ENCODE peak calls at places on chromosome 18, in eight cellular contexts. R, Z, C, X, H, S, D and L are unnamed samples.

GRCh38 chr18:57275111-57275510 is 77.2 kb upstream of the ST8SIA3 start:
- DNase-seq in R (no peak), Z (no peak), C (no peak), X (no peak), H (no peak), S (no peak), D (no peak), L (no peak)

GRCh38 chr18:48024009-48024512 is 93.6 kb upstream of the SMAD2 start:
- DNase-seq in R (no peak), Z (no peak), C (no peak), X (no peak), H (no peak), S (no peak), D (no peak), L (no peak)

GRCh38 chr18:73007195-73007934 is 139.6 kb upstream of the NETO1 start:
- DNase-seq in R (no peak), Z (no peak), C (peak; percentile 14), X (no peak), H (no peak), S (no peak), D (no peak), L (peak; percentile 2)

GRCh38 chr18:75130591-75131274 is 78.2 kb downstream of the PTGR3 start:
- DNase-seq in R (peak; percentile 12), Z (peak; percentile 2), C (no peak), X (no peak), H (no peak), S (no peak), D (no peak), L (no peak)

GRCh38 chr18:5173216-5173615 is 23.8 kb downstream of the AKAIN1 start:
- DNase-seq in R (no peak), Z (no peak), C (no peak), X (no peak), H (no peak), S (no peak), D (no peak), L (no peak)

GRCh38 chr18:37368110-37368812 is 197.3 kb downstream of the CELF4 start:
- DNase-seq in R (no peak), Z (no peak), C (no peak), X (no peak), H (no peak), S (no peak), D (no peak), L (no peak)

GRCh38 chr18:22556271-22556990 is 138.7 kb upstream of the CTAGE1 start:
- DNase-seq in R (peak; percentile 38), Z (no peak), C (peak; percentile 60), X (peak; percentile 74), H (peak; percentile 34), S (no peak), D (no peak), L (no peak)

GRCh38 chr18:22173928-22174301 is 4.5 kb downstream of the GATA6 start:
- DNase-seq in R (no peak), Z (no peak), C (no peak), X (no peak), H (no peak), S (no peak), D (no peak), L (no peak)

GRCh38 chr18:37453754-37454153 is 111.8 kb downstream of the CELF4 start:
- DNase-seq in R (no peak), Z (no peak), C (no peak), X (no peak), H (no peak), S (no peak), D (no peak), L (no peak)

GRCh38 chr18:74281639-74282358 is 10.0 kb downstream of the CYB5A start:
- DNase-seq in R (no peak), Z (no peak), C (no peak), X (peak; percentile 74), H (no peak), S (no peak), D (no peak), L (peak; percentile 51)

GRCh38 chr18:78736015-78736690 is 243.5 kb upstream of the SALL3 start:
- DNase-seq in R (no peak), Z (no peak), C (no peak), X (no peak), H (no peak), S (no peak), D (no peak), L (no peak)

GRCh38 chr18:42760290-42760689 is 355.2 kb downstream of the RIT2 start:
- DNase-seq in R (no peak), Z (no peak), C (no peak), X (no peak), H (no peak), S (no peak), D (no peak), L (no peak)

GRCh38 chr18:24959100-24959499 is 392.9 kb downstream of the ZNF521 start:
- DNase-seq in R (no peak), Z (no peak), C (no peak), X (no peak), H (no peak), S (no peak), D (no peak), L (no peak)

GRCh38 chr18:77068321-77068841 is 64.2 kb downstream of the MBP start:
- DNase-seq in R (peak; percentile 75), Z (no peak), C (peak; percentile 74), X (no peak), H (no peak), S (no peak), D (no peak), L (peak; percentile 73)

GRCh38 chr18:31998880-31999279 is 19.7 kb upstream of the RNF125 start:
- DNase-seq in R (no peak), Z (no peak), C (no peak), X (no peak), H (no peak), S (no peak), D (no peak), L (no peak)

GRCh38 chr18:45962461-45962860 is 4.7 kb downstream of the EPG5 start:
- DNase-seq in R (peak; percentile 77), Z (peak; percentile 25), C (peak; percentile 94), X (no peak), H (no peak), S (no peak), D (no peak), L (peak; percentile 59)

GRCh38 chr18:40949138-40949949 is 1005.7 kb upstream of the PIK3C3 start:
- DNase-seq in R (no peak), Z (no peak), C (no peak), X (no peak), H (no peak), S (no peak), D (no peak), L (no peak)

GRCh38 chr18:25561923-25562322 is 210.0 kb upstream of the ZNF521 start:
- DNase-seq in R (peak; percentile 33), Z (no peak), C (peak; percentile 7), X (no peak), H (no peak), S (no peak), D (no peak), L (peak; percentile 18)

GRCh38 chr18:10437837-10438236 is 16.6 kb upstream of the APCDD1 start:
- DNase-seq in R (no peak), Z (no peak), C (no peak), X (no peak), H (no peak), S (no peak), D (no peak), L (no peak)
- TF ChIP-seq CTCF in R (no peak), Z (peak; percentile 56), C (no peak), X (peak; percentile 45), H (no peak), S (peak; percentile 55), D (no peak), L (no peak)

DNA sequence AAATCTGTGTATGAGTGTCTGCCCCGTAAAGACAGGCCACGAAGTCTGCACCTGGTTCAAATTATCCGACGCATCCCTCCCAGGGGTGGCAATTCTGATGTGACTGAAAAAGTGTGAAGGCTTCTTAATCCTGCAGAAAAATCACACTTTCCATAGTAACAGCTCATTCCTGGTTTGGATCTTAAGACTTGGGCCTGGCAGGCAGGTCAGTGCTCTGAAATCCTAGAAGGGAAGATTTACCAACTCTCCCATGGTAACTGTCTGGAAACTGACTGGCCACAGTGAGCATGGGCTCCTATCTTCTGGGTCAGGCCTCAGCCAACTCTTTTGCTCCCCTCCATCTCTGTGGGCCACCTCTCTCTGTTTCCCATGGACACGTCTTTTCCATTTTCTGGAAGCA is 86.8 kb downstream of the ACAA2 start:
- DNase-seq in R (peak; percentile 13), Z (no peak), C (no peak), X (peak; percentile 25), H (no peak), S (no peak), D (no peak), L (no peak)
- TF ChIP-seq CTCF in R (no peak), Z (no peak), C (no peak), X (no peak), H (no peak), S (no peak), D (no peak), L (no peak)

GRCh38 chr18:11868230-11868629 is 17.0 kb downstream of the CHMP1B start:
- DNase-seq in R (no peak), Z (no peak), C (no peak), X (no peak), H (no peak), S (no peak), D (no peak), L (no peak)

GRCh38 chr18:11873670-11874340 is 22.6 kb downstream of the CHMP1B start:
- DNase-seq in R (no peak), Z (no peak), C (no peak), X (no peak), H (no peak), S (no peak), D (no peak), L (no peak)

GRCh38 chr18:11874676-11875075 is 23.5 kb downstream of the CHMP1B start:
- DNase-seq in R (no peak), Z (no peak), C (no peak), X (no peak), H (no peak), S (no peak), D (no peak), L (no peak)

GRCh38 chr18:11871501-11871900 is 20.3 kb downstream of the CHMP1B start:
- DNase-seq in R (no peak), Z (no peak), C (no peak), X (no peak), H (no peak), S (no peak), D (no peak), L (no peak)

DNA sequence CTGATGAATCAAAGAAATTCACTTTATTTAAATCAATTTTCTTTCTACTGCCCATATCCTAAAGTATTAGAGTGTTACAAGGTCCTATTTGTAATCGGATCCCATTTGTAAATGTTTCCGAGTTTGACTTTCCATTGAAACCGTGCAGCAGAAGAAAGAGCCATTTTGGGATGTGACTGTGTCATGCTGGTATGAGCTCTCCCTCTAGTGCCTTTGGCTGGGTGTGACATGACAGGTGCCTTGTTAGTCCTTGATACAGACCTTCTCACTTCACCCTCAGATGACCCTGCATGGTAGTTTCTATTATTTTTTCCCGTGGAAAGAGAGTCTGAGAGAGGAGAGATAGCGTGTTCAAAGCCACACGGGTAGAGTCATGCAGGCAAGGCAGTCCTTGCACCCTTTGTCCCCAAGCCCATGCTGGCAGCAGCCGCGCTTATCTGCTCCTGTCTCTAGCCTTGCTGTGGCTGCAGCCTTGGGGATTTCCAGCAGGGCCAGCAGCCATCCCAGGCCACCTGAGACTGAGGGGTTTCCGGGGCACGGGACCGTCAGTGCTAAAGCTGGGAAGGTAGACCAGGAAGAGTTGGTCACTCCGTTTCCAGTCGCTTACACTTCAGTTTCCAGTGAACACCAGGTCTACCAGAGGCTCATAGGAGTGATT is 21.4 kb downstream of the CHMP1B start:
- DNase-seq in R (no peak), Z (no peak), C (no peak), X (no peak), H (peak; percentile 41), S (no peak), D (no peak), L (peak; percentile 47)
- TF ChIP-seq CTCF in R (peak; percentile 27), Z (peak; percentile 34), C (peak; percentile 38), X (no peak), H (peak; percentile 54), S (peak; percentile 24), D (peak; percentile 19), L (peak; percentile 32)

GRCh38 chr18:35713545-35713944 is 132.0 kb downstream of the GALNT1 start:
- DNase-seq in R (peak; percentile 39), Z (peak; percentile 29), C (peak; percentile 79), X (no peak), H (no peak), S (no peak), D (peak; percentile 86), L (peak; percentile 84)
- TF ChIP-seq CTCF in R (no peak), Z (peak; percentile 7), C (no peak), X (no peak), H (no peak), S (no peak), D (no peak), L (no peak)